ENCODE peak calls at places on chromosome 17, in nine cellular contexts. D is adrenal gland, W is neuronal stem cell, P is GM23248, T is prostate gland, C is PC-9, M is Peyer's patch, A is heart right ventricle, E is mammary epithelial cell. U is an unnamed sample. For H3K4me1 and H3K27me3, the result is how much of the 10 kb centered on the place peaks cover.

GRCh38 chr17:48439875-48440505 is 10.0 kb upstream of the SKAP1 start:
- DNase-seq in P (no peak), D (no peak), A (no peak), T (no peak), W (no peak), C (no peak), E (no peak), M (peak), U (no peak)

GRCh38 chr17:6172642-6173330 is 102.6 kb downstream of the WSCD1 start:
- DNase-seq in E (no peak), T (no peak), A (no peak), W (peak), C (no peak), D (no peak), M (peak), P (no peak), U (no peak)

GRCh38 chr17:59888145-59888750 is 4.5 kb downstream of the TUBD1 start:
- DNase-seq in P (no peak), A (no peak), M (peak), D (no peak), C (no peak), W (no peak), T (no peak), E (no peak), U (no peak)

GRCh38 chr17:66040402-66040801 is 151.5 kb downstream of the CEP112 start:
- DNase-seq in A (no peak), E (no peak), W (no peak), P (no peak), D (no peak), T (no peak), C (no peak), M (no peak), U (no peak)

GRCh38 chr17:75096082-75096625 is 8.4 kb downstream of the SLC16A5 start:
- DNase-seq in C (peak), T (peak), E (peak), W (no peak), P (peak), D (peak), A (peak), M (peak), U (peak)

GRCh38 chr17:33127706-33128105 is 136.1 kb downstream of the SPACA3 start:
- DNase-seq in T (no peak), D (no peak), M (no peak), C (no peak), P (peak), A (no peak), E (peak), W (no peak), U (peak)

GRCh38 chr17:60888812-60889709 is 211.4 kb downstream of the BCAS3 start:
- DNase-seq in M (no peak), T (no peak), W (no peak), E (no peak), P (peak), A (no peak), C (no peak), D (no peak), U (no peak)

GRCh38 chr17:73508931-73509605 is 135.2 kb downstream of the SDK2 start:
- DNase-seq in D (no peak), A (no peak), M (no peak), T (no peak), P (no peak), E (no peak), W (no peak), C (no peak), U (no peak)

GRCh38 chr17:72119280-72119962 is 1.4 kb upstream of the SOX9 start:
- DNase-seq in D (no peak), A (no peak), E (peak), W (no peak), T (no peak), P (no peak), C (no peak), M (no peak), U (no peak)

GRCh38 chr17:14048169-14048568 is 21.1 kb upstream of the COX10 start:
- DNase-seq in C (no peak), E (no peak), W (no peak), T (no peak), D (no peak), M (no peak), P (peak), A (no peak), U (no peak)

GRCh38 chr17:83137523-83137922 is 58.1 kb downstream of the METRNL start:
- DNase-seq in T (no peak), W (no peak), M (no peak), E (no peak), P (no peak), D (peak), C (no peak), A (no peak), U (no peak)

GRCh38 chr17:41331606-41332005 is 16.1 kb upstream of the KRTAP17-1 start:
- DNase-seq in C (no peak), E (no peak), D (no peak), W (no peak), M (no peak), A (no peak), P (no peak), T (no peak), U (no peak)

GRCh38 chr17:17711708-17712141 is 30.5 kb downstream of the RAI1 start:
- DNase-seq in E (no peak), M (no peak), W (no peak), C (no peak), A (no peak), D (no peak), T (no peak), P (no peak), U (no peak)

GRCh38 chr17:46800573-46800972 is 17.9 kb downstream of the WNT3 start:
- DNase-seq in M (no peak), W (no peak), T (no peak), P (no peak), C (no peak), E (no peak), A (no peak), D (no peak), U (no peak)

GRCh38 chr17:47804461-47804860 is 17.1 kb downstream of the OSBPL7 start:
- DNase-seq in W (no peak), C (no peak), P (no peak), T (no peak), A (no peak), M (peak), E (no peak), D (peak), U (no peak)

GRCh38 chr17:72152392-72152727 is 31.5 kb downstream of the SOX9 start:
- DNase-seq in D (no peak), A (no peak), W (no peak), M (no peak), C (peak), T (no peak), E (no peak), P (peak), U (no peak)

GRCh38 chr17:44636562-44636961 is 19.7 kb upstream of the MEIOC start:
- DNase-seq in A (no peak), W (no peak), M (no peak), T (no peak), E (peak), C (peak), D (no peak), P (peak), U (peak)

GRCh38 chr17:146546-146945 is 9.2 kb downstream of the SCGB1C2 start:
- DNase-seq in W (no peak), E (no peak), P (no peak), D (peak), C (no peak), A (no peak), M (no peak), T (no peak), U (no peak)

GRCh38 chr17:36978810-36979584 is 30.2 kb downstream of the AATF start:
- DNase-seq in E (no peak), W (peak), D (no peak), T (no peak), C (no peak), P (peak), A (no peak), M (no peak), U (peak)

GRCh38 chr17:81910840-81911276 is 341 bp downstream of the PCYT2 start:
- DNase-seq in M (no peak), A (no peak), C (no peak), D (no peak), P (peak), T (no peak), E (no peak), W (no peak), U (no peak)

GRCh38 chr17:22286337-22287041 is 594.2 kb downstream of the KCNJ18 start:
- DNase-seq in T (peak), P (no peak), W (no peak), C (no peak), M (no peak), E (no peak), A (no peak), D (no peak), U (no peak)

GRCh38 chr17:74639704-74640142 is 16.2 kb upstream of the CD300E start:
- DNase-seq in A (no peak), M (no peak), T (no peak), C (no peak), E (no peak), W (no peak), P (no peak), D (no peak), U (no peak)

GRCh38 chr17:3800362-3801042 is 486 bp downstream of the ITGAE start:
- DNase-seq in M (peak), T (no peak), P (no peak), C (no peak), E (no peak), A (no peak), D (no peak), W (no peak), U (no peak)
- H3K27ac ChIP-seq in M (peak), T (no peak), P (no peak), C (no peak), E (no peak), A (no peak), D (no peak), W (no peak), U (no peak)

DNA sequence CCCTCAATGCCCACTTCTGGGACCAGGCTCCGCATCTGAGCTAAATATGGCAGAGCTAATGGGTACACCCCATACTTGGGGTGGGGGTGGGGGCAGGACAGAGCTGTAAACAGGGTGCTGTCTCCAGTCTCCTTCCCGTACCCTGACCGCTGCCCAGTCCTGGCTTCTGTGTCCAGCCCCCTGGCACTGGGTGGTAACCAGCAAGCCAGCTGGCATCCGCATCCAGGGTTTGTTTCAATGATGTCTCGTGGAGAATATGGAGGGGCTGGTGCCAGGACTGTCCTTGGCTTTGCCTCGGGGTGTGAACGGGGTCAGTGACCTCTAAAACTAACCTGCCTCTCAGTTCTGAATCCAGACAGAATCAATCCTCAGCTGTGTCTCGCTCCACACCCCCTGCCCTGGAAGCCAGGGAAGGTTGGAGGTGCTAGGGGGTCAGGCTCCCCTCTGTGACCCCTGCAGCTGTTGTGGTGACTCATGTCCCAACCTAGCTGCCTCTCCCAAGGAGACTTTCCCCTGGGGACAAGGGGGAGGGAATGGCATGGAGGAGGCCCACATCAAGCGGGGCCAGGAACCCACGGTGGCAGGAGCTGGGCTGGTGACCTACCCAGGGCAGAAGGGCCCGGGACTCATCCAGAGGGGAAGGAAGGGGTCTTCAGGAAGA is 1.5 kb upstream of the PNMT start:
- DNase-seq in T (no peak), D (no peak), M (no peak), P (peak), A (peak), W (no peak), C (no peak), E (no peak), U (no peak)
- H3K4me1 ChIP-seq in T (under half), D (under half), M (under half), P (under half), A (half or more), W (under half), C (under half), E (under half), U (under half)

GRCh38 chr17:79811036-79811887 is 14.4 kb upstream of the CBX8 start:
- DNase-seq in P (peak), A (no peak), D (no peak), W (no peak), T (no peak), E (peak), M (no peak), C (no peak), U (no peak)
- H3K27me3 ChIP-seq in P (half or more), A (half or more), D (half or more), W (half or more), T (under half), E (under half), M (under half), C (under half), U (half or more)

DNA sequence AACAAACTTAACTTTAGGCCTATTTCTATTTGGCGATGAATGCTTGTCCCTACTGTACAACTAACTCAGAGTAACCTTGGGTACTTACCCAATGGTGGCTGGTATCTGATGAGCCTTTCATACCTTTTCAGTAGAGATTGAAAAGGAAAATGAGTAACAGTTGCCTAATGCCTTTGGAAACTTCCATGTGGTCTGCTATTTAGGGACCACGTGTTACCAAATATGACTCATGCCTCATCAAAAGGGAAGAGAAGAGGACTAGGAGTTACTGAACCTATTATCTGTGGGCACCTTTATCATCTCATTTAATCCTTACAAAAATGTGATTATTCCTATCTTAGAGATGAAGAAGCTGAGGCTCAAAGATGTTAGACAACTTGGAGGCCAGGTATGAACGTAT is 8.1 kb downstream of the MYOCD start:
- DNase-seq in E (no peak), P (peak), A (no peak), D (no peak), T (no peak), W (no peak), M (no peak), C (no peak), U (peak)
- H3K27ac ChIP-seq in E (no peak), P (no peak), A (no peak), D (no peak), T (no peak), W (no peak), M (no peak), C (no peak), U (no peak)

GRCh38 chr17:50904522-50905459 is 38.6 kb upstream of the TOB1 start:
- DNase-seq in A (no peak), M (peak), E (no peak), W (no peak), D (no peak), C (peak), T (peak), P (peak), U (no peak)
- H3K4me1 ChIP-seq in A (under half), M (under half), E (under half), W (under half), D (under half), C (half or more), T (under half), P (under half), U (under half)

GRCh38 chr17:78357177-78357586 is 2.7 kb downstream of the SOCS3 start:
- DNase-seq in D (no peak), W (no peak), E (no peak), T (no peak), P (peak), M (no peak), C (no peak), A (no peak), U (no peak)

GRCh38 chr17:78359216-78359935 is 501 bp downstream of the SOCS3 start:
- DNase-seq in M (peak), T (no peak), P (peak), E (no peak), A (no peak), C (no peak), W (no peak), D (peak), U (no peak)

GRCh38 chr17:78359936-78360370 is at the start of gene SOCS3:
- DNase-seq in C (peak), A (peak), M (peak), W (peak), T (peak), E (peak), D (peak), P (peak), U (peak)

GRCh38 chr17:78357687-78358537 is 2.0 kb downstream of the SOCS3 start:
- DNase-seq in T (no peak), W (no peak), C (no peak), M (no peak), E (no peak), A (no peak), P (peak), D (no peak), U (no peak)

DNA sequence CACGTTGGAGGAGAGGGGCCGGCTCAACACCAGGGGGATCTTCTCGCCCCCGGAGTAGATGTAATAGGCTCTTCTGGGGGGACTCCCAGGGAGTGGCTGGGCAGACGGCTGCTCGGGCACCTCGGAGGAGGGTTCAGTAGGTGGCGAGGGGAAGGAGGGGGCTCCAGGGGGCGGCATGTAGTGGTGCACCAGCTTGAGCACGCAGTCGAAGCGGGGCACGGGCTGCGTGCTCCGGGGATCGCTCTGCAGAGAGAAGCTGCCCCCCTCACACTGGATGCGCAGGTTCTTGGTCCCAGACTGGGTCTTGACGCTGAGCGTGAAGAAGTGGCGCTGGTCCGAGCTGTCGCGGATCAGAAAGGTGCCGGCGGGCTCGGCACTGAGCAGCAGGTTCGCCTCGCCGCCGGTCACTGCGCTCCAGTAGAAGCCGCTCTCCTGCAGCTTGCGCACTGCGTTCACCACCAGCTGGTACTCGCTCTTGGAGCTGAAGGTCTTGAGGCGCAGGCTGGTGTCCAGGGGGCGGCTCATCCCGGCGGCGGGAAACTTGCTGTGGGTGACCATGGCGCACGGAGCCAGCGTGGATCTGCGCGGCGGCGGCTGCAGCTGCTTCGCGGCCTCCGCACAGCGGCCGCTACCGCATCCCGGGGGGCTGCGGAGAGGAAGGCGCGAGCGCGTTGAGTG is 1.2 kb downstream of the SOCS3 start:
- DNase-seq in C (no peak), D (no peak), A (no peak), T (no peak), M (peak), E (peak), W (no peak), P (peak), U (no peak)
- H3K27me3 ChIP-seq in C (under half), D (under half), A (under half), T (under half), M (under half), E (under half), W (under half), P (under half), U (under half)

DNA sequence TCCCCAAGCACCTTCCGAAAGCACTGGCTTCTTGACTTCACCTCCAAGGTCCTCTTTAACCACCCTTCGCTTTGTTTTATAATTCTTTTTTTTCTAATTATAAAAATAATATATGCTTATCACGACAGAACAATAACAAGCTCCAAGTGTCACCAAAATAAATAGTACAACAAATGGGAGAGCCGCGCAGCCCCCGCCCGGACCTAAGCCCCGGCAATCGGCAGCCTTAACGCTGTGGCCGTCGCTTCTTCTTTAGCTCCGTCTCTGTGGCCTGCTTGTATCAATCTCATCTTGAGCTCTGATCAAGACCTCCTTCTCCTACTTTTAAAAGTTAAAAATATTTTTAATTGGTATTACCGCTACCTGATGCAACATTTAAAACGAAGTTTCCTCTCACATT is 42.7 kb downstream of the CYB5D2 start:
- DNase-seq in T (no peak), D (no peak), E (no peak), A (no peak), P (no peak), W (no peak), C (no peak), M (no peak), U (no peak)
- H3K27ac ChIP-seq in T (no peak), D (no peak), E (no peak), A (no peak), P (no peak), W (no peak), C (no peak), M (no peak), U (no peak)

GRCh38 chr17:35083071-35083470 is 19.6 kb upstream of the RFFL start:
- DNase-seq in A (no peak), P (no peak), E (no peak), D (no peak), M (no peak), T (no peak), W (no peak), C (no peak), U (no peak)
- H3K4me1 ChIP-seq in A (under half), P (under half), E (half or more), D (under half), M (under half), T (under half), W (under half), C (half or more), U (under half)

DNA sequence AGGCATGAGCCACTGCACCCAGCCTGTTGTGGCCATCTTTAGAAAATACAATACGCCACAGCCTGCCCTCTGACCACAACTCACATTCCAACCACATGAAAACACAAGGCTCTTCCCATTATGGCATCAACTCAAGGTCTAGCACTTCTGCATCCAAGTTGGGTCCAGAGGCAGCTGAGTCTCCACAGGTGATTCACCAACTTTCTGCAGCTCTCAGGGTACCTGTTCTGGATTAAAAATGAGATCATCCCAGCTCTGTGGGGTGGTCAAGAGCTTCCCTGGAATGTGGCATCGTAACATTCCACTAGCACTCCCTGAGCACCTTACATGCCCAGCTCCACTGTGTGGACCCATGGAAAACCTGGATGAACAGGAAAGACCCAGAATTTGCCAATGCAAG is 9.9 kb upstream of the GUCY2D start:
- DNase-seq in P (peak), D (no peak), M (no peak), C (peak), E (peak), W (no peak), T (no peak), A (no peak), U (peak)
- H3K27me3 ChIP-seq in P (under half), D (under half), M (under half), C (under half), E (under half), W (under half), T (under half), A (under half), U (under half)